ENCODE peak calls at places on chromosomes 1 and 21, in eight cellular contexts. One of them, this sample, is unnamed.

GRCh38 chr21:27158967-27159366 is 192.1 kb upstream of the ADAMTS5 start:
- DNase-seq in LoVo: no peak
- DNase-seq in tibial nerve: no peak
- DNase-seq in prostate gland: no peak
- DNase-seq in EL: no peak
- DNase-seq in skeletal muscle cell: no peak
- DNase-seq in activated naive CD4-positive, alpha-beta T cell: no peak
- DNase-seq in amygdala: no peak
- DNase-seq in this sample: no peak

GRCh38 chr1:150006881-150007401 is 3.6 kb downstream of the OTUD7B start:
- DNase-seq in EL: peak
- DNase-seq in skeletal muscle cell: no peak
- DNase-seq in tibial nerve: no peak
- DNase-seq in amygdala: no peak
- DNase-seq in LoVo: no peak
- DNase-seq in prostate gland: no peak
- DNase-seq in activated naive CD4-positive, alpha-beta T cell: no peak
- DNase-seq in this sample: no peak

GRCh38 chr1:17777330-17777729 is 22.2 kb downstream of the ACTL8 start:
- DNase-seq in activated naive CD4-positive, alpha-beta T cell: no peak
- DNase-seq in skeletal muscle cell: no peak
- DNase-seq in LoVo: no peak
- DNase-seq in tibial nerve: no peak
- DNase-seq in amygdala: no peak
- DNase-seq in prostate gland: no peak
- DNase-seq in EL: no peak
- DNase-seq in this sample: no peak

GRCh38 chr1:110495926-110496600 is 22.9 kb downstream of the KCNA10 start:
- DNase-seq in LoVo: peak
- DNase-seq in skeletal muscle cell: peak
- DNase-seq in prostate gland: peak
- DNase-seq in tibial nerve: peak
- DNase-seq in amygdala: no peak
- DNase-seq in EL: peak
- DNase-seq in activated naive CD4-positive, alpha-beta T cell: peak
- DNase-seq in this sample: peak

GRCh38 chr21:16302851-16303282 is 573.1 kb downstream of the USP25 start:
- DNase-seq in LoVo: no peak
- DNase-seq in EL: peak
- DNase-seq in tibial nerve: peak
- DNase-seq in activated naive CD4-positive, alpha-beta T cell: no peak
- DNase-seq in skeletal muscle cell: peak
- DNase-seq in prostate gland: no peak
- DNase-seq in amygdala: no peak
- DNase-seq in this sample: peak

GRCh38 chr1:232334811-232335210 is 295.1 kb downstream of the SIPA1L2 start:
- DNase-seq in EL: no peak
- DNase-seq in activated naive CD4-positive, alpha-beta T cell: no peak
- DNase-seq in skeletal muscle cell: no peak
- DNase-seq in amygdala: no peak
- DNase-seq in LoVo: no peak
- DNase-seq in tibial nerve: no peak
- DNase-seq in prostate gland: no peak
- DNase-seq in this sample: no peak

GRCh38 chr1:51907079-51907702 is 28.7 kb upstream of the NRDC start:
- DNase-seq in EL: no peak
- DNase-seq in skeletal muscle cell: no peak
- DNase-seq in LoVo: no peak
- DNase-seq in tibial nerve: no peak
- DNase-seq in prostate gland: no peak
- DNase-seq in activated naive CD4-positive, alpha-beta T cell: no peak
- DNase-seq in amygdala: no peak
- DNase-seq in this sample: no peak

GRCh38 chr21:36504067-36505058 is 24.4 kb upstream of the CLDN14 start:
- DNase-seq in amygdala: no peak
- DNase-seq in skeletal muscle cell: peak
- DNase-seq in activated naive CD4-positive, alpha-beta T cell: no peak
- DNase-seq in tibial nerve: peak
- DNase-seq in prostate gland: peak
- DNase-seq in EL: peak
- DNase-seq in LoVo: peak
- DNase-seq in this sample: peak

GRCh38 chr1:62301726-62302390 is 17.4 kb downstream of the KANK4 start:
- DNase-seq in skeletal muscle cell: no peak
- DNase-seq in prostate gland: no peak
- DNase-seq in tibial nerve: no peak
- DNase-seq in LoVo: no peak
- DNase-seq in activated naive CD4-positive, alpha-beta T cell: no peak
- DNase-seq in amygdala: no peak
- DNase-seq in EL: no peak
- DNase-seq in this sample: no peak

GRCh38 chr1:42943166-42943565 is 15.5 kb downstream of the SLC2A1 start:
- DNase-seq in skeletal muscle cell: no peak
- DNase-seq in LoVo: peak
- DNase-seq in amygdala: no peak
- DNase-seq in activated naive CD4-positive, alpha-beta T cell: no peak
- DNase-seq in tibial nerve: no peak
- DNase-seq in prostate gland: peak
- DNase-seq in EL: peak
- DNase-seq in this sample: no peak

GRCh38 chr21:44866780-44867179 is 6.7 kb downstream of the PTTG1IP start:
- DNase-seq in amygdala: no peak
- DNase-seq in tibial nerve: no peak
- DNase-seq in LoVo: no peak
- DNase-seq in skeletal muscle cell: no peak
- DNase-seq in prostate gland: no peak
- DNase-seq in EL: peak
- DNase-seq in activated naive CD4-positive, alpha-beta T cell: no peak
- DNase-seq in this sample: no peak

GRCh38 chr1:36805979-36806640 is 228.2 kb downstream of the GRIK3 start:
- DNase-seq in prostate gland: no peak
- DNase-seq in amygdala: no peak
- DNase-seq in EL: no peak
- DNase-seq in skeletal muscle cell: no peak
- DNase-seq in activated naive CD4-positive, alpha-beta T cell: no peak
- DNase-seq in LoVo: no peak
- DNase-seq in tibial nerve: no peak
- DNase-seq in this sample: no peak

GRCh38 chr21:45220106-45220505 is 67.6 kb downstream of the POFUT2 start:
- DNase-seq in prostate gland: no peak
- DNase-seq in EL: no peak
- DNase-seq in LoVo: no peak
- DNase-seq in tibial nerve: peak
- DNase-seq in activated naive CD4-positive, alpha-beta T cell: no peak
- DNase-seq in amygdala: no peak
- DNase-seq in skeletal muscle cell: no peak
- DNase-seq in this sample: no peak

GRCh38 chr1:5099558-5099957 is 445.1 kb downstream of the AJAP1 start:
- DNase-seq in prostate gland: peak
- DNase-seq in EL: no peak
- DNase-seq in amygdala: no peak
- DNase-seq in activated naive CD4-positive, alpha-beta T cell: no peak
- DNase-seq in skeletal muscle cell: no peak
- DNase-seq in tibial nerve: no peak
- DNase-seq in LoVo: no peak
- DNase-seq in this sample: no peak

GRCh38 chr1:66505671-66506392 is 28.1 kb upstream of the SGIP1 start:
- DNase-seq in LoVo: no peak
- DNase-seq in tibial nerve: no peak
- DNase-seq in amygdala: no peak
- DNase-seq in prostate gland: no peak
- DNase-seq in activated naive CD4-positive, alpha-beta T cell: no peak
- DNase-seq in EL: peak
- DNase-seq in skeletal muscle cell: peak
- DNase-seq in this sample: no peak